ENCODE peak calls at places on chromosome 3, in seven cellular contexts. One of them, this sample, is unnamed.

GRCh38 chr3:138775254-138775595 is 59.5 kb downstream of the PIK3CB start:
- DNase-seq in stimulated activated CD4-positive, alpha-beta T cell treated with anti-CD3 and anti-CD28 coated beads, Interleukin-2, amount 100 ng/mL, for 48 hours: no peak
- DNase-seq in neural progenitor cell: no peak
- DNase-seq in skeletal muscle cell: no peak
- DNase-seq in stimulated activated CD8-positive, alpha-beta memory T cell treated with anti-CD3 and anti-CD28 coated beads, Interleukin-15, amount 100 ng/mL, for 24 hours: no peak
- DNase-seq in memory B cell: no peak
- DNase-seq in endothelial cell: no peak
- DNase-seq in this sample: no peak

GRCh38 chr3:186219211-186219638 is 110.3 kb upstream of the ETV5 start:
- DNase-seq in stimulated activated CD8-positive, alpha-beta memory T cell treated with anti-CD3 and anti-CD28 coated beads, Interleukin-15, amount 100 ng/mL, for 24 hours: no peak
- DNase-seq in skeletal muscle cell: no peak
- DNase-seq in neural progenitor cell: no peak
- DNase-seq in stimulated activated CD4-positive, alpha-beta T cell treated with anti-CD3 and anti-CD28 coated beads, Interleukin-2, amount 100 ng/mL, for 48 hours: no peak
- DNase-seq in memory B cell: no peak
- DNase-seq in endothelial cell: no peak
- DNase-seq in this sample: no peak

GRCh38 chr3:146464005-146464595 is 5.3 kb downstream of the PLSCR2 start:
- DNase-seq in skeletal muscle cell: no peak
- DNase-seq in stimulated activated CD8-positive, alpha-beta memory T cell treated with anti-CD3 and anti-CD28 coated beads, Interleukin-15, amount 100 ng/mL, for 24 hours: no peak
- DNase-seq in stimulated activated CD4-positive, alpha-beta T cell treated with anti-CD3 and anti-CD28 coated beads, Interleukin-2, amount 100 ng/mL, for 48 hours: no peak
- DNase-seq in memory B cell: no peak
- DNase-seq in endothelial cell: no peak
- DNase-seq in neural progenitor cell: no peak
- DNase-seq in this sample: no peak

GRCh38 chr3:110995461-110996226 is 76.0 kb upstream of the NECTIN3 start:
- DNase-seq in stimulated activated CD4-positive, alpha-beta T cell treated with anti-CD3 and anti-CD28 coated beads, Interleukin-2, amount 100 ng/mL, for 48 hours: no peak
- DNase-seq in memory B cell: no peak
- DNase-seq in skeletal muscle cell: peak; percentile 68
- DNase-seq in endothelial cell: no peak
- DNase-seq in stimulated activated CD8-positive, alpha-beta memory T cell treated with anti-CD3 and anti-CD28 coated beads, Interleukin-15, amount 100 ng/mL, for 24 hours: no peak
- DNase-seq in neural progenitor cell: no peak
- DNase-seq in this sample: no peak

GRCh38 chr3:54575561-54575960 is 352.3 kb downstream of the LRTM1 start:
- DNase-seq in skeletal muscle cell: no peak
- DNase-seq in endothelial cell: no peak
- DNase-seq in stimulated activated CD4-positive, alpha-beta T cell treated with anti-CD3 and anti-CD28 coated beads, Interleukin-2, amount 100 ng/mL, for 48 hours: no peak
- DNase-seq in neural progenitor cell: no peak
- DNase-seq in memory B cell: no peak
- DNase-seq in stimulated activated CD8-positive, alpha-beta memory T cell treated with anti-CD3 and anti-CD28 coated beads, Interleukin-15, amount 100 ng/mL, for 24 hours: no peak
- DNase-seq in this sample: no peak

GRCh38 chr3:18047052-18047451 is 304.6 kb upstream of the TBC1D5 start:
- DNase-seq in memory B cell: no peak
- DNase-seq in stimulated activated CD8-positive, alpha-beta memory T cell treated with anti-CD3 and anti-CD28 coated beads, Interleukin-15, amount 100 ng/mL, for 24 hours: no peak
- DNase-seq in endothelial cell: no peak
- DNase-seq in skeletal muscle cell: no peak
- DNase-seq in neural progenitor cell: no peak
- DNase-seq in stimulated activated CD4-positive, alpha-beta T cell treated with anti-CD3 and anti-CD28 coated beads, Interleukin-2, amount 100 ng/mL, for 48 hours: no peak
- DNase-seq in this sample: no peak

GRCh38 chr3:28598165-28598564 is 249.5 kb upstream of the AZI2 start:
- DNase-seq in stimulated activated CD8-positive, alpha-beta memory T cell treated with anti-CD3 and anti-CD28 coated beads, Interleukin-15, amount 100 ng/mL, for 24 hours: no peak
- DNase-seq in endothelial cell: no peak
- DNase-seq in memory B cell: no peak
- DNase-seq in stimulated activated CD4-positive, alpha-beta T cell treated with anti-CD3 and anti-CD28 coated beads, Interleukin-2, amount 100 ng/mL, for 48 hours: no peak
- DNase-seq in skeletal muscle cell: no peak
- DNase-seq in neural progenitor cell: no peak
- DNase-seq in this sample: no peak

GRCh38 chr3:78112266-78112665 is 1072.4 kb downstream of the ROBO2 start:
- DNase-seq in endothelial cell: no peak
- DNase-seq in stimulated activated CD8-positive, alpha-beta memory T cell treated with anti-CD3 and anti-CD28 coated beads, Interleukin-15, amount 100 ng/mL, for 24 hours: no peak
- DNase-seq in memory B cell: no peak
- DNase-seq in neural progenitor cell: no peak
- DNase-seq in skeletal muscle cell: no peak
- DNase-seq in stimulated activated CD4-positive, alpha-beta T cell treated with anti-CD3 and anti-CD28 coated beads, Interleukin-2, amount 100 ng/mL, for 48 hours: no peak
- DNase-seq in this sample: no peak

GRCh38 chr3:187750041-187750512 is 4.8 kb upstream of the BCL6 start:
- DNase-seq in endothelial cell: peak; percentile 37
- DNase-seq in stimulated activated CD4-positive, alpha-beta T cell treated with anti-CD3 and anti-CD28 coated beads, Interleukin-2, amount 100 ng/mL, for 48 hours: no peak
- DNase-seq in memory B cell: no peak
- DNase-seq in skeletal muscle cell: no peak
- DNase-seq in stimulated activated CD8-positive, alpha-beta memory T cell treated with anti-CD3 and anti-CD28 coated beads, Interleukin-15, amount 100 ng/mL, for 24 hours: no peak
- DNase-seq in neural progenitor cell: peak; percentile 66
- DNase-seq in this sample: peak; percentile 89

This sample was measured in H9.